ENCODE peak calls at places on chromosomes 1 and 21, in ten cellular contexts. One of them, this sample, is unnamed.
A peak's percentile ranks its signal among the peaks of the same experiment; 100 is the strongest.

GRCh38 chr1:75589637-75590036 is 21.3 kb downstream of the SLC44A5 start:
- DNase-seq in AG09309: no peak
- DNase-seq in GM13976: no peak
- DNase-seq in cardiac muscle cell: no peak
- DNase-seq in fibroblast of lung: no peak
- DNase-seq in brain microvascular endothelial cell: no peak
- DNase-seq in tibial nerve: no peak
- DNase-seq in WTC11: no peak
- DNase-seq in AG09319: no peak
- DNase-seq in heart left ventricle: no peak
- DNase-seq in this sample: no peak

GRCh38 chr21:18142639-18143038 is 102.0 kb upstream of the CHODL start:
- DNase-seq in AG09309: no peak
- DNase-seq in GM13976: no peak
- DNase-seq in cardiac muscle cell: no peak
- DNase-seq in fibroblast of lung: no peak
- DNase-seq in brain microvascular endothelial cell: no peak
- DNase-seq in tibial nerve: no peak
- DNase-seq in WTC11: no peak
- DNase-seq in AG09319: no peak
- DNase-seq in heart left ventricle: no peak
- DNase-seq in this sample: no peak

GRCh38 chr21:15390049-15390448 is 325.2 kb upstream of the NRIP1 start:
- DNase-seq in AG09309: no peak
- DNase-seq in GM13976: no peak
- DNase-seq in cardiac muscle cell: no peak
- DNase-seq in fibroblast of lung: no peak
- DNase-seq in brain microvascular endothelial cell: no peak
- DNase-seq in tibial nerve: no peak
- DNase-seq in WTC11: no peak
- DNase-seq in AG09319: no peak
- DNase-seq in heart left ventricle: no peak
- DNase-seq in this sample: no peak

GRCh38 chr21:40640427-40640826 is 206.5 kb downstream of the DSCAM start:
- DNase-seq in AG09309: no peak
- DNase-seq in GM13976: no peak
- DNase-seq in cardiac muscle cell: no peak
- DNase-seq in fibroblast of lung: no peak
- DNase-seq in brain microvascular endothelial cell: no peak
- DNase-seq in tibial nerve: no peak
- DNase-seq in WTC11: no peak
- DNase-seq in AG09319: no peak
- DNase-seq in heart left ventricle: no peak
- DNase-seq in this sample: no peak

GRCh38 chr1:178028973-178029481 is 59.2 kb upstream of the SEC16B start:
- DNase-seq in AG09309: no peak
- DNase-seq in GM13976: no peak
- DNase-seq in cardiac muscle cell: no peak
- DNase-seq in fibroblast of lung: no peak
- DNase-seq in brain microvascular endothelial cell: no peak
- DNase-seq in tibial nerve: no peak
- DNase-seq in WTC11: no peak
- DNase-seq in AG09319: no peak
- DNase-seq in heart left ventricle: no peak
- DNase-seq in this sample: no peak

GRCh38 chr1:174413632-174414031 is 34.1 kb upstream of the GPR52 start:
- DNase-seq in AG09309: no peak
- DNase-seq in GM13976: no peak
- DNase-seq in cardiac muscle cell: peak; percentile 17
- DNase-seq in fibroblast of lung: no peak
- DNase-seq in brain microvascular endothelial cell: no peak
- DNase-seq in tibial nerve: no peak
- DNase-seq in WTC11: no peak
- DNase-seq in AG09319: no peak
- DNase-seq in heart left ventricle: no peak
- DNase-seq in this sample: no peak

GRCh38 chr1:12595839-12596821 is 21.9 kb downstream of the DHRS3 start:
- DNase-seq in AG09309: peak; percentile 97
- DNase-seq in GM13976: peak; percentile 58
- DNase-seq in cardiac muscle cell: peak; percentile 79
- DNase-seq in fibroblast of lung: peak; percentile 99
- DNase-seq in brain microvascular endothelial cell: peak; percentile 99
- DNase-seq in tibial nerve: peak; percentile 78
- DNase-seq in WTC11: peak; percentile 89
- DNase-seq in AG09319: peak; percentile 97
- DNase-seq in heart left ventricle: peak; percentile 92
- DNase-seq in this sample: no peak

GRCh38 chr1:195899762-195900352 is 708.4 kb downstream of the KCNT2 start:
- DNase-seq in AG09309: no peak
- DNase-seq in GM13976: no peak
- DNase-seq in cardiac muscle cell: no peak
- DNase-seq in fibroblast of lung: peak; percentile 43
- DNase-seq in brain microvascular endothelial cell: peak; percentile 7
- DNase-seq in tibial nerve: no peak
- DNase-seq in WTC11: no peak
- DNase-seq in AG09319: no peak
- DNase-seq in heart left ventricle: no peak
- DNase-seq in this sample: no peak

GRCh38 chr21:43731476-43731875 is 12.5 kb downstream of the PDXK start:
- DNase-seq in AG09309: no peak
- DNase-seq in GM13976: no peak
- DNase-seq in cardiac muscle cell: no peak
- DNase-seq in fibroblast of lung: no peak
- DNase-seq in brain microvascular endothelial cell: no peak
- DNase-seq in tibial nerve: no peak
- DNase-seq in WTC11: no peak
- DNase-seq in AG09319: no peak
- DNase-seq in heart left ventricle: no peak
- DNase-seq in this sample: no peak

GRCh38 chr21:43731891-43732711 is 13.2 kb downstream of the PDXK start:
- DNase-seq in AG09309: peak; percentile 34
- DNase-seq in GM13976: no peak
- DNase-seq in cardiac muscle cell: no peak
- DNase-seq in fibroblast of lung: peak; percentile 77
- DNase-seq in brain microvascular endothelial cell: no peak
- DNase-seq in tibial nerve: no peak
- DNase-seq in WTC11: no peak
- DNase-seq in AG09319: no peak
- DNase-seq in heart left ventricle: no peak
- DNase-seq in this sample: no peak

GRCh38 chr21:43726686-43727570 is 8.0 kb downstream of the PDXK start:
- DNase-seq in AG09309: no peak
- DNase-seq in GM13976: no peak
- DNase-seq in cardiac muscle cell: no peak
- DNase-seq in fibroblast of lung: no peak
- DNase-seq in brain microvascular endothelial cell: no peak
- DNase-seq in tibial nerve: no peak
- DNase-seq in WTC11: no peak
- DNase-seq in AG09319: no peak
- DNase-seq in heart left ventricle: peak; percentile 68
- DNase-seq in this sample: no peak

GRCh38 chr21:43727571-43728466 is 8.9 kb downstream of the PDXK start:
- DNase-seq in AG09309: no peak
- DNase-seq in GM13976: no peak
- DNase-seq in cardiac muscle cell: no peak
- DNase-seq in fibroblast of lung: no peak
- DNase-seq in brain microvascular endothelial cell: no peak
- DNase-seq in tibial nerve: no peak
- DNase-seq in WTC11: peak; percentile 35
- DNase-seq in AG09319: no peak
- DNase-seq in heart left ventricle: peak; percentile 66
- DNase-seq in this sample: no peak

GRCh38 chr21:43728467-43729390 is 9.8 kb downstream of the PDXK start:
- DNase-seq in AG09309: peak; percentile 93
- DNase-seq in GM13976: peak; percentile 90
- DNase-seq in cardiac muscle cell: peak; percentile 87
- DNase-seq in fibroblast of lung: peak; percentile 99
- DNase-seq in brain microvascular endothelial cell: peak; percentile 99
- DNase-seq in tibial nerve: peak; percentile 94
- DNase-seq in WTC11: peak; percentile 80
- DNase-seq in AG09319: peak; percentile 90
- DNase-seq in heart left ventricle: peak; percentile 98
- DNase-seq in this sample: peak; percentile 69
- TF ChIP-seq CTCF in AG09309: peak; percentile 15
- TF ChIP-seq CTCF in GM13976: peak; percentile 17
- TF ChIP-seq CTCF in cardiac muscle cell: peak; percentile 20
- TF ChIP-seq CTCF in fibroblast of lung: peak; percentile 19
- TF ChIP-seq CTCF in brain microvascular endothelial cell: peak; percentile 51
- TF ChIP-seq CTCF in tibial nerve: peak; percentile 54
- TF ChIP-seq CTCF in WTC11: no peak
- TF ChIP-seq CTCF in AG09319: peak; percentile 10
- TF ChIP-seq CTCF in heart left ventricle: peak; percentile 48
- TF ChIP-seq CTCF in this sample: no peak

DNA sequence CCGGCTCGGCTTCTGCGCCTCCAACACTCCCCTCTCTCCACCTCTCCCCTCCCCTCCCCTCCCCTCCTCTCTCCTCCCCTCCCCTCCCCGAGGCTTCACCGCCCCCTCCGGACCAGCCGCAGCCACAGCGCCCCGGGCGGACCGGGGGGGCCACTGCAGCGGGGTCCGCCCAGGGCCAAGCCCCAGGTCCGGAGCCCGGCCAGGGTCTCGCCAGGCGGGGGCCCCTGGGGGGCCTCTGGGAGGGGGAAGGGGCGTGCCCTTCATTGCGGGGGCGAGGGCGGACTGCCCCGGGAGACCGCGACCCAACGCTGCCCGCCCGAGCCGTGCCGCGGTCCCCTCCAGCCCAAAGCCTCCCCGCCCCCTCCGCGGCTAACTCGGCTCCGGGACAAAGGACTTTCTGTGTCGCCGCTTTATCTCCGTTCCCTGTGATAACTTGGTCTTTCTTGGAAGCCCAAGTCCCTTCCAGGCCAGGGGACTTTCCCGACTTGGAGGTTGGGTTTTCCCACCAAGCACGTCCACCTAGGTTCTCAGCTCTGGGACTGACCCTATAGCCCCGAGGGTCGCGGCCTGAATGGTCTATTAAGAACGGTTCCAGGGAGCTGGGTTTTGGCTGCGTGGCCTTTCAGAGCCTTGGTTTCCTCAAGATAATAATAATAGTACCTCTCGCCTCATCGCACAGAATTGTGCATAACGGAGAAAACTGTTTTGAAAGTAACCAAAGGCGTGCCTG is at the start of gene UBQLN4:
- DNase-seq in AG09309: peak; percentile 35
- DNase-seq in GM13976: peak; percentile 95
- DNase-seq in cardiac muscle cell: peak; percentile 92
- DNase-seq in fibroblast of lung: peak; percentile 82
- DNase-seq in brain microvascular endothelial cell: peak; percentile 68
- DNase-seq in tibial nerve: peak; percentile 72
- DNase-seq in WTC11: peak; percentile 87
- DNase-seq in AG09319: peak; percentile 70
- DNase-seq in heart left ventricle: peak; percentile 92
- DNase-seq in this sample: peak; percentile 86
- TF ChIP-seq CTCF in AG09309: peak; percentile 44
- TF ChIP-seq CTCF in GM13976: peak; percentile 88
- TF ChIP-seq CTCF in cardiac muscle cell: peak; percentile 44
- TF ChIP-seq CTCF in fibroblast of lung: peak; percentile 15
- TF ChIP-seq CTCF in brain microvascular endothelial cell: peak; percentile 53
- TF ChIP-seq CTCF in tibial nerve: peak; percentile 86
- TF ChIP-seq CTCF in WTC11: no peak
- TF ChIP-seq CTCF in AG09319: peak; percentile 32
- TF ChIP-seq CTCF in heart left ventricle: peak; percentile 53
- TF ChIP-seq CTCF in this sample: no peak

DNA sequence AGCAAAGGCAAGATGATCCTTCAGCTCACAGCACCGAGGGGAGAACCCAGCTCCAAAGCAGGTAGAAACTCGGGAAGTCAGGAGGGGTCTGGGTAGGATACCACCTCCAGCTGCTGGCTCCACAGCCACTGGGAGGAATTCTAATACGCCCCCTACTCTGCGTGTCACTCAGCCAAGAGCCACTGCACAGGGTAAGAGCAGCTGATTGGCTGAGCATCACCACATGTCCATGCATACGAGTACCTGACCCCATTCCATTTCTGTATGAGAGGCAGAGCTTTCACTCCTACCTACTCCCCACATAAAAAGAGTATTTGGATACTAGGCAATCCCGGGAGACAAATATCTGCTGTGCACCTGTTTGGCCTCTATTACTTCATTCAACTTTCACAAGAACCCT is 121.4 kb downstream of the RRAGC start:
- DNase-seq in AG09309: no peak
- DNase-seq in GM13976: no peak
- DNase-seq in cardiac muscle cell: no peak
- DNase-seq in fibroblast of lung: no peak
- DNase-seq in brain microvascular endothelial cell: no peak
- DNase-seq in tibial nerve: no peak
- DNase-seq in WTC11: no peak
- DNase-seq in AG09319: no peak
- DNase-seq in heart left ventricle: no peak
- DNase-seq in this sample: no peak
- TF ChIP-seq CTCF in AG09309: no peak
- TF ChIP-seq CTCF in GM13976: no peak
- TF ChIP-seq CTCF in cardiac muscle cell: no peak
- TF ChIP-seq CTCF in fibroblast of lung: no peak
- TF ChIP-seq CTCF in brain microvascular endothelial cell: no peak
- TF ChIP-seq CTCF in tibial nerve: no peak
- TF ChIP-seq CTCF in WTC11: no peak
- TF ChIP-seq CTCF in AG09319: no peak
- TF ChIP-seq CTCF in heart left ventricle: no peak
- TF ChIP-seq CTCF in this sample: no peak

GRCh38 chr1:236072001-236072400 is 7.1 kb upstream of the NID1 start:
- DNase-seq in AG09309: no peak
- DNase-seq in GM13976: no peak
- DNase-seq in cardiac muscle cell: no peak
- DNase-seq in fibroblast of lung: no peak
- DNase-seq in brain microvascular endothelial cell: no peak
- DNase-seq in tibial nerve: no peak
- DNase-seq in WTC11: no peak
- DNase-seq in AG09319: no peak
- DNase-seq in heart left ventricle: no peak
- DNase-seq in this sample: no peak

GRCh38 chr1:236079703-236080245 is 14.9 kb upstream of the NID1 start:
- DNase-seq in AG09309: no peak
- DNase-seq in GM13976: no peak
- DNase-seq in cardiac muscle cell: no peak
- DNase-seq in fibroblast of lung: no peak
- DNase-seq in brain microvascular endothelial cell: no peak
- DNase-seq in tibial nerve: no peak
- DNase-seq in WTC11: no peak
- DNase-seq in AG09319: no peak
- DNase-seq in heart left ventricle: no peak
- DNase-seq in this sample: no peak

GRCh38 chr1:236073307-236073897 is 8.5 kb upstream of the NID1 start:
- DNase-seq in AG09309: no peak
- DNase-seq in GM13976: no peak
- DNase-seq in cardiac muscle cell: no peak
- DNase-seq in fibroblast of lung: no peak
- DNase-seq in brain microvascular endothelial cell: no peak
- DNase-seq in tibial nerve: no peak
- DNase-seq in WTC11: no peak
- DNase-seq in AG09319: no peak
- DNase-seq in heart left ventricle: no peak
- DNase-seq in this sample: no peak

GRCh38 chr1:236078988-236079387 is 14.1 kb upstream of the NID1 start:
- DNase-seq in AG09309: no peak
- DNase-seq in GM13976: no peak
- DNase-seq in cardiac muscle cell: no peak
- DNase-seq in fibroblast of lung: no peak
- DNase-seq in brain microvascular endothelial cell: no peak
- DNase-seq in tibial nerve: no peak
- DNase-seq in WTC11: no peak
- DNase-seq in AG09319: no peak
- DNase-seq in heart left ventricle: no peak
- DNase-seq in this sample: no peak

DNA sequence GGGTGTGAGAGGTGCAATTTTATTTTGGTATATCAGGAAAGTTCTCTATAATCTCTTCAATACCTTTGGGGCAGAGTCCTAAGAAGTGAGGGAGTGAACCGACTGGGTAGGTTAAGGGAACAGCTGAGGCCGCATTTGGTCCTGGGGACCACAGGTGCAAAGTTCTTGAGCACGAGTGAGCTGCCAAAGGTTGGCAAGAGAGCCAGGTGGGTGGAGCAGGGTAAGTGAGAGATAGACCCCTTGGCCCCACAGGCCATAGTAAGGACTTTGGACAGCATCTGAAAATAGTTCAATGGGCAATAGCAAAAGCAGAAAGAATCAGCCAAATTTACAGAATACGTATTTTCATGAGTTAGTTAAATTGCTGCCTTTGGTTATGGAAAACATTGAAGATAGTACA is 11.0 kb upstream of the NID1 start:
- DNase-seq in AG09309: no peak
- DNase-seq in GM13976: no peak
- DNase-seq in cardiac muscle cell: no peak
- DNase-seq in fibroblast of lung: no peak
- DNase-seq in brain microvascular endothelial cell: no peak
- DNase-seq in tibial nerve: no peak
- DNase-seq in WTC11: no peak
- DNase-seq in AG09319: no peak
- DNase-seq in heart left ventricle: no peak
- DNase-seq in this sample: no peak
- TF ChIP-seq CTCF in AG09309: no peak
- TF ChIP-seq CTCF in GM13976: no peak
- TF ChIP-seq CTCF in cardiac muscle cell: no peak
- TF ChIP-seq CTCF in fibroblast of lung: no peak
- TF ChIP-seq CTCF in brain microvascular endothelial cell: no peak
- TF ChIP-seq CTCF in tibial nerve: no peak
- TF ChIP-seq CTCF in WTC11: no peak
- TF ChIP-seq CTCF in AG09319: no peak
- TF ChIP-seq CTCF in heart left ventricle: no peak
- TF ChIP-seq CTCF in this sample: no peak

This sample was measured in activated B cell treated with CpG ODN at 0.5 μM for 24 hours.